ENCODE peak calls at places on chromosomes 11 and 22, in five cellular contexts. B, M, G, W and C are unnamed samples.

GRCh38 chr11:63847363-63847762 is 8.5 kb downstream of the MARK2 start:
- DNase-seq in B (no peak), M (no peak), G (peak), W (no peak), C (no peak)

GRCh38 chr22:44752285-44753188 is at the start of gene ARHGAP8:
- DNase-seq in B (no peak), M (no peak), G (no peak), W (no peak), C (no peak)

GRCh38 chr11:125679397-125679796 is 1.2 kb downstream of the ACRV1 start:
- DNase-seq in B (no peak), M (no peak), G (no peak), W (no peak), C (no peak)

GRCh38 chr11:46674463-46675287 is 25.7 kb downstream of the ARHGAP1 start:
- DNase-seq in B (no peak), M (no peak), G (no peak), W (no peak), C (no peak)

GRCh38 chr11:2298131-2298794 is 3.5 kb downstream of the C11orf21 start:
- DNase-seq in B (no peak), M (no peak), G (no peak), W (no peak), C (no peak)

GRCh38 chr11:86089659-86090058 is 20.8 kb upstream of the PICALM start:
- DNase-seq in B (no peak), M (peak), G (no peak), W (no peak), C (peak)

GRCh38 chr11:128580612-128581011 is 6.7 kb downstream of the ETS1 start:
- DNase-seq in B (no peak), M (no peak), G (no peak), W (no peak), C (no peak)

GRCh38 chr11:1203505-1204271 is 19.2 kb upstream of the MUC5B start:
- DNase-seq in B (no peak), M (peak), G (no peak), W (peak), C (no peak)

GRCh38 chr11:131817701-131818188 is 447.3 kb downstream of the NTM start:
- DNase-seq in B (no peak), M (no peak), G (no peak), W (no peak), C (no peak)

GRCh38 chr11:105371311-105371710 is 231.7 kb upstream of the CARD18 start:
- DNase-seq in B (no peak), M (no peak), G (no peak), W (no peak), C (no peak)

GRCh38 chr11:84316866-84317560 is 1030.8 kb upstream of the CCDC90B start:
- DNase-seq in B (no peak), M (peak), G (no peak), W (no peak), C (no peak)

GRCh38 chr11:75639752-75640151 is 29.1 kb downstream of the MAP6 start:
- DNase-seq in B (no peak), M (peak), G (peak), W (peak), C (no peak)

GRCh38 chr22:33922268-33922667 is 2.0 kb upstream of the LARGE1 start:
- DNase-seq in B (no peak), M (no peak), G (peak), W (peak), C (no peak)

GRCh38 chr11:64285885-64286800 is 495 bp downstream of the GPR137 start:
- DNase-seq in B (no peak), M (peak), G (no peak), W (no peak), C (no peak)

GRCh38 chr11:100576044-100577021 is 110.8 kb upstream of the ARHGAP42 start:
- DNase-seq in B (no peak), M (peak), G (no peak), W (no peak), C (no peak)